ENCODE peak calls at places on chromosome 1, in ten cellular contexts. A, I, L, S, C, B, R, W, Y and K are unnamed samples.

GRCh38 chr1:171226757-171227370 is 21.4 kb upstream of the FMO1 start:
- DNase-seq in A (no peak), I (no peak), L (peak; percentile 50), S (peak; percentile 55), C (peak; percentile 91), B (peak; percentile 72), R (peak; percentile 87), W (no peak), Y (peak; percentile 79), K (peak; percentile 38)

GRCh38 chr1:228471762-228472398 is 15.3 kb upstream of the RNF187 start:
- DNase-seq in A (no peak), I (no peak), L (no peak), S (no peak), C (peak; percentile 93), B (peak; percentile 61), R (peak; percentile 84), W (no peak), Y (peak; percentile 78), K (no peak)

GRCh38 chr1:54376085-54377039 is 29.8 kb downstream of the SSBP3 start:
- DNase-seq in A (no peak), I (no peak), L (no peak), S (no peak), C (no peak), B (no peak), R (peak; percentile 62), W (no peak), Y (no peak), K (no peak)

GRCh38 chr1:22681564-22682276 is 28.7 kb downstream of the C1QB start:
- DNase-seq in A (no peak), I (no peak), L (no peak), S (no peak), C (no peak), B (no peak), R (no peak), W (peak; percentile 21), Y (no peak), K (no peak)

GRCh38 chr1:58922302-58923089 is 138.6 kb upstream of the JUN start:
- DNase-seq in A (peak; percentile 38), I (peak; percentile 65), L (peak; percentile 65), S (peak; percentile 81), C (no peak), B (no peak), R (no peak), W (no peak), Y (no peak), K (peak; percentile 68)

GRCh38 chr1:68449901-68450300 is at the start of gene RPE65:
- DNase-seq in A (no peak), I (no peak), L (no peak), S (no peak), C (no peak), B (no peak), R (no peak), W (no peak), Y (no peak), K (no peak)

GRCh38 chr1:50105430-50105829 is 3.3 kb upstream of the ELAVL4 start:
- DNase-seq in A (no peak), I (no peak), L (no peak), S (no peak), C (peak; percentile 69), B (no peak), R (peak; percentile 45), W (no peak), Y (no peak), K (no peak)

GRCh38 chr1:20322081-20322824 is 31.6 kb downstream of the VWA5B1 start:
- DNase-seq in A (no peak), I (no peak), L (no peak), S (no peak), C (no peak), B (no peak), R (no peak), W (no peak), Y (peak; percentile 20), K (no peak)

GRCh38 chr1:109906160-109906838 is 4.3 kb upstream of the CSF1 start:
- DNase-seq in A (no peak), I (no peak), L (no peak), S (no peak), C (no peak), B (no peak), R (no peak), W (no peak), Y (no peak), K (no peak)

GRCh38 chr1:202045699-202046098 is 35.3 kb downstream of the ELF3 start:
- DNase-seq in A (no peak), I (no peak), L (no peak), S (no peak), C (no peak), B (no peak), R (no peak), W (no peak), Y (no peak), K (no peak)

GRCh38 chr1:3127738-3128137 is 58.7 kb downstream of the PRDM16 start:
- DNase-seq in A (no peak), I (no peak), L (no peak), S (no peak), C (no peak), B (no peak), R (no peak), W (no peak), Y (no peak), K (no peak)

GRCh38 chr1:3125078-3125477 is 56.1 kb downstream of the PRDM16 start:
- DNase-seq in A (no peak), I (no peak), L (no peak), S (no peak), C (no peak), B (no peak), R (no peak), W (no peak), Y (no peak), K (no peak)

GRCh38 chr1:3128431-3129132 is 59.6 kb downstream of the PRDM16 start:
- DNase-seq in A (no peak), I (no peak), L (no peak), S (no peak), C (no peak), B (no peak), R (no peak), W (no peak), Y (no peak), K (no peak)

GRCh38 chr1:3125546-3126368 is 56.8 kb downstream of the PRDM16 start:
- DNase-seq in A (no peak), I (no peak), L (no peak), S (peak; percentile 53), C (no peak), B (no peak), R (peak; percentile 11), W (no peak), Y (no peak), K (peak; percentile 64)

DNA sequence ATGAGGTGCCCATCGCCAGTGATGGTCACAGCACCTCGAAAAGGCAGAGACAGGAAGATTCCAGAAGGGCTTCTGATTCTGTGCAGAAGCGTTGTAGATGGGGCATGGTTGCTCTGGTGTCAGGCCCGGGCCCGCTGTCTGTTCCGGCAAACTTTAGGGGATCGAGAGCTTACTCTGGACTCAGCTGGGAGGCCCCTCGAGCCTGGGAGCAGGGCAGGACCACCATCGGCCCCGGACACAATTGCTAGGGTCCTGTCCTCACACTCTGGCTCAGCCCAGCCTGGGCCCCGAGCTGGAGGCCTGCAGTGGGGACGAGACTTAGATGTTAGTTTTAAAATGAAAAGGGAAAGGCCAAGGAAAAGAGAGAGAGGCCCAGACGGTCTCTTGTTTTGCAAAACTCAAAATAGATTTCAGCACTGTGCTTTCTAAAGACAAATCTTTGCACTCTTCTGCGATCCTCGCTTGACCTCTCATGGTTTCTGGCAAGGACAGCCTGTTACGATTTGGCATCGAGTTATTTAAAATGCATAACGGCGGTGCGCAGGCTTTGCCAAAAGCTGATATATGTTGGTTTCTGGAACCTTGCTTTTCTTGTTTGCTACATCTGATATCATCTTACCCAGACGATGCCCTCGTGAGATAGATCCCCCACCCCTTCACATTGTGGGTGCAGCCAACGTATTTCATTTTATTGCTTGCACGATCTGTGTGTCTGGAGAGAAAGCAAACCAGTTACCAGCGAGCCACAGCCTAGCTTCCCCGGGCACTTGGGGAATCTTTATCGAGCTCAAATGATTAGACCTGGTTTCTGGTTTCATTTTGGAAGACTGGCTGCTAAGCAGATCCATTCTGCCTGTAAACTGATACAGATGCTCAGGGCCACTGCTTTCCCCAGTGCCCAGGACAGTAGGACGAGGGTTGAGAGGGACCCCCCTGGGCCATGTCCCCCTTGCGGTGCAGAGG is 58.0 kb downstream of the PRDM16 start:
- DNase-seq in A (no peak), I (no peak), L (no peak), S (no peak), C (no peak), B (no peak), R (no peak), W (no peak), Y (no peak), K (no peak)
- H3K27ac ChIP-seq in A (peak overlapping the region; percentile 94), I (no peak overlapping the region), L (peak overlapping the region; percentile 21), S (peak overlapping the region; percentile 15), C (no peak overlapping the region), B (no peak overlapping the region), R (no peak overlapping the region), W (peak overlapping the region; percentile 71), Y (no peak overlapping the region), K (peak overlapping the region; percentile 35)

DNA sequence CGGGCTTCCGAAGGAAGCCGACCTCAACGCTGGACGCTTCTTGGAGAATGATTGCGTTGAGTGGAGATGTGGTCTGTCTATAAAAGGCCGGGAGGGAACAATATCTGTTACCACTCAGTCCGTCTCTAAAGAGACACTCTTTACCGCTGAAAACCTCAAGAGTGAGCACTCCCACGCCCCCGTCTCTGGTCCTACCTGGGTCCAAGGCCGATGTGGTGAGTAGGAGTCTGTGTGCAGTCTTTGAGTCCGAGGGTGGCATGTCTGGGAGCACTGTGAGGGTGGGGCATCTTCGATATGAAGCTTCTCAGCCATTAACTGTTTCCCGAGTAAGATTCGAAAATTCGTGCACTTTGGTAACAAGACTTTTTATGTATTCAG is 579 bp downstream of the ZFP69 start:
- DNase-seq in A (no peak), I (no peak), L (peak; percentile 16), S (no peak), C (no peak), B (no peak), R (no peak), W (peak; percentile 70), Y (peak; percentile 54), K (no peak)
- H3K27ac ChIP-seq in A (peak overlapping the region; percentile 67), I (no peak overlapping the region), L (peak overlapping the region; percentile 15), S (peak overlapping the region; percentile 65), C (no peak overlapping the region), B (no peak overlapping the region), R (no peak overlapping the region), W (peak overlapping the region; percentile 86), Y (no peak overlapping the region), K (no peak overlapping the region)

GRCh38 chr1:101112051-101112770 is 86.6 kb upstream of the DPH5 start:
- DNase-seq in A (no peak), I (no peak), L (peak; percentile 21), S (no peak), C (no peak), B (no peak), R (no peak), W (peak; percentile 88), Y (no peak), K (no peak)
- H3K27ac ChIP-seq in A (peak overlapping the region; percentile 34), I (no peak overlapping the region), L (no peak overlapping the region), S (no peak overlapping the region), C (no peak overlapping the region), B (no peak overlapping the region), R (no peak overlapping the region), W (peak overlapping the region; percentile 71), Y (no peak overlapping the region), K (no peak overlapping the region)

DNA sequence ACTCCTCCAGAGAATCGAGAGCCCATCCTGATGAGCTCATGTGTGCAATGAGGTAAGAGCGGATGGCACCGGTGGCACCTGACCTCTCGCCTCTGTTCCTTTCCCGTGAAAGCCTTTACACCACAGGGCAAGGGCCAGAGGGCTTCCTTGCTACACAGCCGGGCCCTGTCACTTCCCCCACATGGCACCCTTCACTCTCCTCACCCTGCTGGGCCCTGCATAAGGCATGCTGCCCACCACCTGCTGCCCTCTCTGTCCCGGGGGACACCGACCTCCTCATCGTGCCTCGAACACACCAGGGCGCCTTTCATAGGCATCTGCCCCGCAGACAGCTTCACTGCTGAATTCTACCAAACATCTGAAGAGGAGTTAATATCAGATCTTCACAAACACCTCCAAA is 45.1 kb upstream of the C1orf174 start:
- DNase-seq in A (no peak), I (no peak), L (no peak), S (no peak), C (no peak), B (peak; percentile 15), R (no peak), W (no peak), Y (no peak), K (no peak)
- H3K27ac ChIP-seq in A (no peak overlapping the region), I (no peak overlapping the region), L (no peak overlapping the region), S (no peak overlapping the region), C (no peak overlapping the region), B (no peak overlapping the region), R (no peak overlapping the region), W (no peak overlapping the region), Y (no peak overlapping the region), K (no peak overlapping the region)